ENCODE peak calls at places on chromosomes 3 and 15, in four cellular contexts. K, T, E and J are unnamed samples.

GRCh38 chr15:76756371-76756770 is 148.8 kb downstream of the SCAPER start:
- DNase-seq in K (no peak), E (no peak), T (no peak), J (no peak)

GRCh38 chr3:151841801-151842200 is 27.9 kb downstream of the AADAC start:
- DNase-seq in E (no peak), K (no peak), T (no peak), J (no peak)

GRCh38 chr3:147231111-147231510 is 175.2 kb downstream of the ZIC4 start:
- DNase-seq in T (no peak), E (no peak), K (no peak), J (no peak)

GRCh38 chr3:156978471-156978961 is 152.4 kb downstream of the LEKR1 start:
- DNase-seq in K (no peak), E (no peak), T (no peak), J (peak; percentile 53)

GRCh38 chr3:53254190-53254809 is 1.5 kb downstream of the TKT start:
- DNase-seq in K (no peak), T (no peak), E (no peak), J (no peak)

GRCh38 chr3:23865595-23866396 is 51.0 kb downstream of the NKIRAS1 start:
- DNase-seq in E (peak; percentile 34), T (no peak), K (no peak), J (peak; percentile 48)

GRCh38 chr15:39471791-39472190 is 109.1 kb upstream of the THBS1 start:
- DNase-seq in T (no peak), E (no peak), K (no peak), J (no peak)

GRCh38 chr3:120198305-120198878 is 86.6 kb downstream of the GPR156 start:
- DNase-seq in T (no peak), K (no peak), E (no peak), J (no peak)

GRCh38 chr3:45917146-45917885 is 25.9 kb upstream of the CXCR6 start:
- DNase-seq in K (no peak), E (no peak), T (no peak), J (no peak)

GRCh38 chr3:149442845-149443544 is 31.5 kb upstream of the TM4SF4 start:
- DNase-seq in E (no peak), K (no peak), T (no peak), J (no peak)

GRCh38 chr15:51229907-51230328 is 108.5 kb downstream of the CYP19A1 start:
- DNase-seq in E (no peak), K (no peak), T (no peak), J (peak; percentile 33)

GRCh38 chr15:53918180-53919079 is 59.8 kb upstream of the UNC13C start:
- DNase-seq in E (no peak), T (no peak), K (no peak), J (no peak)

GRCh38 chr3:159616234-159616825 is 372.3 kb upstream of the IL12A start:
- DNase-seq in E (peak; percentile 59), K (no peak), T (peak; percentile 67), J (no peak)

GRCh38 chr3:64444619-64445317 is 219.5 kb upstream of the PRICKLE2 start:
- DNase-seq in T (no peak), K (no peak), E (peak; percentile 33), J (no peak)

GRCh38 chr3:19945405-19946290 is 1.2 kb upstream of the RAB5A start:
- DNase-seq in T (no peak), K (no peak), E (no peak), J (no peak)

GRCh38 chr3:99783009-99783573 is 34.6 kb upstream of the CMSS1 start:
- DNase-seq in E (no peak), T (no peak), K (no peak), J (no peak)

GRCh38 chr3:122947621-122948202 is 79.9 kb downstream of the SEMA5B start:
- DNase-seq in T (no peak), E (no peak), K (no peak), J (no peak)

GRCh38 chr3:49670940-49671290 is 3.2 kb upstream of the APEH start:
- DNase-seq in T (no peak), K (no peak), E (no peak), J (no peak)

GRCh38 chr3:49669352-49669751 is 4.8 kb upstream of the APEH start:
- DNase-seq in T (no peak), K (no peak), E (no peak), J (no peak)

GRCh38 chr3:49673131-49673714 is 928 bp upstream of the APEH start:
- DNase-seq in E (no peak), K (no peak), T (no peak), J (peak; percentile 34)

GRCh38 chr3:49673715-49674490 is at the start of gene APEH:
- DNase-seq in K (peak; percentile 87), E (peak; percentile 98), T (peak; percentile 97), J (peak; percentile 99)

GRCh38 chr3:49671291-49672288 is 2.6 kb upstream of the APEH start:
- DNase-seq in T (no peak), K (no peak), E (peak; percentile 84), J (peak; percentile 84)
- TF ChIP-seq CTCF in T (peak; percentile 81), K (peak; percentile 68), E (peak; percentile 89), J (peak; percentile 82)

GRCh38 chr15:85414991-85415390 is 34.6 kb downstream of the AKAP13 start:
- DNase-seq in E (no peak), K (no peak), T (no peak), J (no peak)

GRCh38 chr15:85412956-85413854 is 32.8 kb downstream of the AKAP13 start:
- DNase-seq in T (no peak), K (peak; percentile 20), E (no peak), J (peak; percentile 86)

GRCh38 chr15:85414037-85414436 is 33.6 kb downstream of the AKAP13 start:
- DNase-seq in E (no peak), T (no peak), K (no peak), J (no peak)

GRCh38 chr15:85415779-85416178 is 35.4 kb downstream of the AKAP13 start:
- DNase-seq in E (no peak), T (no peak), K (no peak), J (no peak)

DNA sequence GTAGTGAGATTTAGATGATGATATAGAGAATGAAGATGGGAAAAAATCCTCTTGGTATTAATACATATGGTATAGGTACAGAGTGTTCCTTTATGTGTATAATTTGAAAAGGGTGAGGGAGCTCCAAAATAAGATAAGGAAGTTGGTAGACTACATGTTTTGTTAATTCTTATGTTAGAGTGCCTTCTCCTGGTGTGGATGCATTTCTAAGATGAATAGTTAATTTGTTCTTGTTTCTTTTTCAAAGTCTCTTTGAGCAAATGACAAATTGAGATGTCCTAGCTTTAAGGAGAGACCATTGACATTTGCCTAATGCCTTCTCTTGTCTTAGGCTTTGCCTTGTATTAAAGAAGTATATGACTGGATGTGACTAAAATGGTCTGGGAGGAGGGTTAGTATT is 34.1 kb downstream of the AKAP13 start:
- DNase-seq in E (no peak), T (no peak), K (no peak), J (peak; percentile 37)
- TF ChIP-seq CTCF in E (no peak), T (no peak), K (peak; percentile 23), J (peak; percentile 35)

GRCh38 chr3:154549391-154549790 is 119.4 kb upstream of the GPR149 start:
- DNase-seq in K (no peak), T (no peak), E (no peak), J (no peak)

GRCh38 chr3:154548341-154548740 is 118.4 kb upstream of the GPR149 start:
- DNase-seq in K (no peak), T (no peak), E (no peak), J (no peak)

GRCh38 chr3:154552338-154552737 is 122.3 kb upstream of the GPR149 start:
- DNase-seq in E (no peak), T (no peak), K (no peak), J (no peak)
- TF ChIP-seq CTCF in E (no peak), T (no peak), K (no peak), J (no peak)

DNA sequence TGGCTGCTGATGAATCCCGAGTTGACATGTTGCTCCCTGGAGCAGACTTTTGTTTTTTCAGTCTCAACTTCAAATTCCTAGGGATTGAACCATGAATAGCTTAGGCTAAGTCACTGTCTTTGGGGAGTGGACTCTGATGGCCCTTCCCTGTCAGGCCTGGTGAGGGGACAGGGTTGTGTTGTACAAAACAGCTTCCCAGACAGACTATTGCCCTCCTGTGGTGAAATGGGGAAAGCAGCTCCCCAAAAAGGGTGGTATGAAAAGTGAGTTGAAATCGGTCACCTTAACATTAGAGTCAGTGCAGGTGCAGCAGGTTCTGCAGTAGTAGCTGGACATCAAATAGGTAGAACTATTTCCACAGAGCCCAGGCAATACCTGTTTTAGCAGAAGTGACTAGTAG is 775.6 kb downstream of the ROBO2 start:
- DNase-seq in T (no peak), E (peak; percentile 44), K (no peak), J (no peak)
- TF ChIP-seq CTCF in T (no peak), E (no peak), K (no peak), J (peak; percentile 10)

GRCh38 chr3:195556390-195556789 is 13.3 kb upstream of the PPP1R2 start:
- DNase-seq in T (no peak), E (peak; percentile 61), K (no peak), J (no peak)
- TF ChIP-seq CTCF in T (peak; percentile 31), E (no peak), K (no peak), J (peak; percentile 58)

GRCh38 chr3:102473648-102474047 is 38.8 kb downstream of the ZPLD1 start:
- DNase-seq in K (no peak), E (no peak), T (no peak), J (no peak)

GRCh38 chr3:102474207-102474606 is 39.4 kb downstream of the ZPLD1 start:
- DNase-seq in K (no peak), T (no peak), E (no peak), J (no peak)

GRCh38 chr3:102471491-102471890 is 36.7 kb downstream of the ZPLD1 start:
- DNase-seq in E (no peak), T (no peak), K (no peak), J (no peak)

GRCh38 chr3:102466001-102466400 is 31.2 kb downstream of the ZPLD1 start:
- DNase-seq in E (no peak), T (no peak), K (no peak), J (no peak)

GRCh38 chr3:102471001-102471400 is 36.2 kb downstream of the ZPLD1 start:
- DNase-seq in K (no peak), E (peak; percentile 66), T (no peak), J (no peak)
- TF ChIP-seq CTCF in K (no peak), E (peak; percentile 26), T (no peak), J (no peak)

GRCh38 chr3:38099518-38099917 is 37.4 kb downstream of the ACAA1 start:
- DNase-seq in E (no peak), K (no peak), T (no peak), J (no peak)
- TF ChIP-seq CTCF in E (no peak), K (no peak), T (no peak), J (no peak)

DNA sequence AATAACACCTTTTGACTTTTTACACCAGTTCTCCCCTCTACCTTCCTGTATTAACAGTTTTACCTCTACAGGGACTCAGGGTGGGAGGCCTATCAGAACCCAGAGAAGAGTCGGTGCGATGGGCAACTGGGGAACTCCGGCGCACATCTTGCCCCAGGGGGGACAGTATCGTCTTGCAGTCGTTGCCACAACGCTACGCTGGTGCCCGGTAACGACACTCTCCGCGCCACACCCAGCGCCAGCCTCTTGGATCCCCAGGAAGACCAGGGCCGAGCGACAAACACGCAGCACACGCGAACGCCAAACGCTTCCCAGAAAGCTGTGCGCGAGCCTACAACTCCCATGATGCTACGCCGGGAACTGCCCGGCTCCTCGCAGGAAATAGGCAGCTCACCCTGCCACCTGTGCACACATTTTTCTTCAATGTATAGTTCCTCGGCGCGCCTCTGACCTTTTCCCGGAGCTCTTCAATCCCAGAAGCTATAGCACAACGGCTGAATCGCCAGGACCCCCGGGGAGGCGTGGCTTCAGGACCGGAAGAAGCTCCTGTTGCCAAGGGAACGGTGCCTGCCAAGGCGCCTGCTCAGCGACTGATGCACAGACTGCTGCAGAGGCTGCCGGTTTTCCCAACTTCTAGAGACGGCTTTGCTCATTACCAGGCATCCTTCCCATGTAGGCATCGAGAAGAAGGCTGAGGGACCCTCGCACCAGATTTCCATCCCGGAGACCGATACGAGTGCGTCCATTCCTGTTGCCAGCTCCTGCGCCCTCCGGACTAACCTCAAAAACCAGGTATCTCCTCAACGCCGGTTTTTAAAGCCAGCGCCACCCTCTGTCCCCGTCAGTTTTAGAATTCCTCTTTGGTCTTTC is at the start of gene ARL6:
- DNase-seq in K (peak; percentile 61), E (peak; percentile 81), T (peak; percentile 87), J (peak; percentile 81)
- TF ChIP-seq CTCF in K (no peak), E (no peak), T (no peak), J (no peak)